ENCODE peak calls at places on chromosomes 3 and 15, in four cellular contexts. Z, B, H and W are unnamed samples. For H3K4me1, the result is how much of the 10 kb centered on the place peaks cover.

GRCh38 chr3:11774296-11774877 is 72.3 kb downstream of the TAMM41 start:
- DNase-seq in Z (peak), B (peak), H (peak), W (peak)

GRCh38 chr15:97978408-97979130 is 18.1 kb downstream of the ARRDC4 start:
- DNase-seq in Z (no peak), B (peak), H (peak), W (peak)

GRCh38 chr3:47016934-47017435 is 37.5 kb downstream of the NBEAL2 start:
- DNase-seq in Z (no peak), B (no peak), H (no peak), W (no peak)

GRCh38 chr3:15645740-15646490 is 44.4 kb downstream of the BTD start:
- DNase-seq in Z (peak), B (no peak), H (no peak), W (no peak)

GRCh38 chr3:101675709-101676218 is 1.2 kb downstream of the ZBTB11 start:
- DNase-seq in Z (no peak), B (peak), H (no peak), W (no peak)

GRCh38 chr3:64129106-64129505 is 96.2 kb downstream of the PRICKLE2 start:
- DNase-seq in Z (no peak), B (no peak), H (no peak), W (no peak)

GRCh38 chr3:80688814-80689213 is 921.0 kb upstream of the ROBO1 start:
- DNase-seq in Z (no peak), B (no peak), H (no peak), W (peak)

GRCh38 chr3:7368597-7368996 is 507.7 kb downstream of the GRM7 start:
- DNase-seq in Z (no peak), B (no peak), H (no peak), W (no peak)

GRCh38 chr15:67859331-67859946 is 19.6 kb upstream of the RNU6-1 start:
- DNase-seq in Z (no peak), B (no peak), H (no peak), W (no peak)

GRCh38 chr3:189118896-189119295 is 52.9 kb upstream of the TPRG1 start:
- DNase-seq in Z (no peak), B (no peak), H (no peak), W (no peak)

GRCh38 chr15:69156726-69157381 is 3.6 kb upstream of the GLCE start:
- DNase-seq in Z (no peak), B (no peak), H (no peak), W (no peak)

GRCh38 chr15:38187646-38188313 is 64.9 kb upstream of the SPRED1 start:
- DNase-seq in Z (no peak), B (no peak), H (no peak), W (no peak)

GRCh38 chr3:15979490-15979889 is 181.7 kb upstream of the ANKRD28 start:
- DNase-seq in Z (no peak), B (no peak), H (no peak), W (no peak)

GRCh38 chr3:178454714-178455113 is 81.5 kb upstream of the KCNMB2 start:
- DNase-seq in Z (peak), B (no peak), H (no peak), W (no peak)

GRCh38 chr15:92847841-92848240 is 52.3 kb upstream of the CHD2 start:
- DNase-seq in Z (no peak), B (no peak), H (no peak), W (no peak)

GRCh38 chr3:132984181-132984580 is 54.0 kb upstream of the TMEM108 start:
- DNase-seq in Z (no peak), B (no peak), H (no peak), W (no peak)

GRCh38 chr3:194779729-194780224 is 94.1 kb downstream of the FAM43A start:
- DNase-seq in Z (no peak), B (no peak), H (no peak), W (no peak)

GRCh38 chr3:169661567-169662214 is 1.8 kb downstream of the MECOM start:
- DNase-seq in Z (no peak), B (no peak), H (peak), W (peak)

GRCh38 chr15:51076898-51077564 is 17.7 kb downstream of the TNFAIP8L3 start:
- DNase-seq in Z (peak), B (peak), H (peak), W (no peak)

GRCh38 chr3:13192471-13193213 is 119.4 kb upstream of the IQSEC1 start:
- DNase-seq in Z (peak), B (no peak), H (no peak), W (no peak)

GRCh38 chr3:15326037-15326436 is 6.3 kb downstream of the SH3BP5 start:
- DNase-seq in Z (no peak), B (peak), H (no peak), W (no peak)

GRCh38 chr15:81939604-81940440 is 106.0 kb downstream of the MEX3B start:
- DNase-seq in Z (no peak), B (no peak), H (no peak), W (no peak)

GRCh38 chr15:31439328-31439727 is 112.7 kb downstream of the KLF13 start:
- DNase-seq in Z (no peak), B (no peak), H (no peak), W (peak)

GRCh38 chr3:47079432-47079831 is 84.5 kb downstream of the SETD2 start:
- DNase-seq in Z (no peak), B (no peak), H (no peak), W (no peak)

GRCh38 chr3:155995525-155996370 is 124.6 kb upstream of the KCNAB1 start:
- DNase-seq in Z (no peak), B (no peak), H (no peak), W (peak)

GRCh38 chr3:33777996-33778395 is 20.4 kb upstream of the PDCD6IP start:
- DNase-seq in Z (no peak), B (no peak), H (no peak), W (no peak)
- H3K4me1 ChIP-seq in Z (under half), B (under half), H (under half), W (under half)

DNA sequence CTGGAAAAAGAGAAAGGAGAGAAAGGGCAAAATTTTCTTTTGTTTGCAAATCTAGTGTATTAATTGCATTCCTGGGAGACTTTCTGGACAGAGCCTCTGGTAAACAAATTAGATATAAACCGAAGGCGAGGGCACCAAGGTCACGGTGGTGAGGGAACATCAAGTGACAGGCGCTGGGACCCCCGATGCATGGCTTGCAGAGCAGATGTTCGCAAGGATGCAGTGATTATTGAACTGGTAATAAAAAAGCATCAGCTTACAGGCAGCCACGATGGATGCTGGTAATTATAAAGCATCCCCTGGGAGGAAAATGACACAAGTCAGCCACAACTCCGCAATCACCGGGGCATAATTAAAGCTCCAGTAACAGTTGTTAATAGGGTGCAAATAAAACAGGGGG is 231.1 kb upstream of the DPH6 start:
- DNase-seq in Z (no peak), B (no peak), H (no peak), W (no peak)
- H3K4me3 ChIP-seq in Z (no peak), B (no peak), H (no peak), W (no peak)

GRCh38 chr3:50660386-50660785 is 14.3 kb upstream of the DOCK3 start:
- DNase-seq in Z (no peak), B (no peak), H (peak), W (no peak)

GRCh38 chr3:50665603-50666115 is 9.1 kb upstream of the DOCK3 start:
- DNase-seq in Z (peak), B (no peak), H (no peak), W (no peak)

GRCh38 chr3:50661321-50661837 is 13.3 kb upstream of the DOCK3 start:
- DNase-seq in Z (no peak), B (no peak), H (no peak), W (no peak)

GRCh38 chr3:50664959-50665602 is 9.6 kb upstream of the DOCK3 start:
- DNase-seq in Z (no peak), B (no peak), H (no peak), W (no peak)

DNA sequence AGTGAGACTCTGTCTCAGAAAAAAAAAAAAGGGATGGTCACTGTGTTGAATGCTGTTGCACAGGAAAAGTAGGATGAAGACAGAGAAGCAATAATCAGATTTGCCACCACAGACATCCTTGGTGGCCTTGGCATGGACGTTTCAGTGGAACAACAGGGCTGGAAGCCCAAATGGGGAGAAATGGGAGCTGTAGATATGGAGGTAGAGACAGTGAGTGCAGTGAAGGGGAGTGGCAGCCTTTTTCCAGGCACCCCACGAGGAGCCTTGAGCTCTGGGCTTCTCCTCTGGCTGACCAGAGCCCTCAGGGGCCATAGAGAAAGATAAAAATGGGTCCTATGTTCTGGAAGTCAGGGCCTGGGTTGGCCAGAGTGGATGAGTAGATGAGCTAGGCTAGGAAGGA is 12.3 kb upstream of the DOCK3 start:
- DNase-seq in Z (no peak), B (no peak), H (no peak), W (no peak)
- TF ChIP-seq CTCF in Z (no peak), B (no peak), H (no peak), W (no peak)

GRCh38 chr15:85616549-85616948 is 178.2 kb downstream of the KLHL25 start:
- DNase-seq in Z (no peak), B (no peak), H (no peak), W (no peak)

GRCh38 chr15:85609492-85609891 is 185.2 kb downstream of the KLHL25 start:
- DNase-seq in Z (no peak), B (no peak), H (no peak), W (no peak)

GRCh38 chr15:85615930-85616329 is 178.8 kb downstream of the KLHL25 start:
- DNase-seq in Z (no peak), B (no peak), H (no peak), W (peak)

GRCh38 chr15:85611361-85611760 is 183.4 kb downstream of the KLHL25 start:
- DNase-seq in Z (no peak), B (no peak), H (no peak), W (no peak)

GRCh38 chr15:85614059-85614458 is 180.7 kb downstream of the KLHL25 start:
- DNase-seq in Z (no peak), B (no peak), H (no peak), W (no peak)
- H3K4me1 ChIP-seq in Z (half or more), B (under half), H (half or more), W (under half)

GRCh38 chr15:89680282-89680873 is 1.2 kb upstream of the PLIN1 start:
- DNase-seq in Z (peak), B (peak), H (peak), W (no peak)
- H3K4me3 ChIP-seq in Z (no peak), B (no peak), H (no peak), W (no peak)

GRCh38 chr3:128851601-128852000 is 27.8 kb upstream of the ACAD9 start:
- DNase-seq in Z (no peak), B (no peak), H (no peak), W (no peak)

GRCh38 chr3:128847631-128848370 is 31.6 kb upstream of the ACAD9 start:
- DNase-seq in Z (no peak), B (no peak), H (no peak), W (no peak)

GRCh38 chr3:128846501-128846900 is 32.9 kb upstream of the ACAD9 start:
- DNase-seq in Z (no peak), B (no peak), H (no peak), W (no peak)

GRCh38 chr3:128850544-128850943 is 28.9 kb upstream of the ACAD9 start:
- DNase-seq in Z (no peak), B (no peak), H (no peak), W (no peak)

DNA sequence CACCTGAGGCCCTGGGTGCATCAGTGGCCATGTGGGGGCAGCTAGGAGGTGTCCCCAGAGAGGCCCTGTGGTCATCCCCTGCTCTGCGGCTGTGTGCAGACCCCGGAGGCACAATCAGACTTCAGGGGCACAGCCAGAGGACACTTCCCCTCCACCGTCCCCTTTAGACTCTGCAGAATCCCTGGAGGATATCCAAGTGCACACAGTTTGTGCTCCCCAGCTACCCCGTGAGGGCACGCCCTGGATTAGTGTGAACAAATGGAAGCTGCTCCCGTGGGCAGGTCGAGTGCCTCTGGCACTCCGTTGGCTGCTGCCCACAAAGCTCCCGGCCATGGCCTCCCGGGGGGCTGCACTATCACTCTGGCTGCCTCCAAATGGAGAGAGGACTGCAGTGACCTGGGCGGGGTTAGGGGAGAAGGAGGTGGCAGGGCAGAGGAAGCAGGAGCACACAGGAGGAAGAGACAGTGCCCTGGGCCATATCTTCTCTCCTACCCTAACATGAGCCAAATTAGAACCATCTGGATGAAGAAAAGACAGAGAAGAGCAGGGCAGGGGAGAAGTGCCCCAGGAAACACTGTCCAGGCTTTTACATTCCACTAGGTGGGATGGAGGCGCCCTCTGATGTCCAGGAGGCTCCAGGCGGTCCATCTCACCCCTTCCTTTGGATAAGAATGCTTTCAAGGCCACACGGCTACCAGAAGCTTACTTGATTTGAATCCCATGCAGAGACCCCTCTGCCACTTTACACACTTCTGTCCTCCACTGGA is 29.5 kb upstream of the ACAD9 start:
- DNase-seq in Z (no peak), B (no peak), H (no peak), W (no peak)
- TF ChIP-seq CTCF in Z (no peak), B (no peak), H (no peak), W (peak)

DNA sequence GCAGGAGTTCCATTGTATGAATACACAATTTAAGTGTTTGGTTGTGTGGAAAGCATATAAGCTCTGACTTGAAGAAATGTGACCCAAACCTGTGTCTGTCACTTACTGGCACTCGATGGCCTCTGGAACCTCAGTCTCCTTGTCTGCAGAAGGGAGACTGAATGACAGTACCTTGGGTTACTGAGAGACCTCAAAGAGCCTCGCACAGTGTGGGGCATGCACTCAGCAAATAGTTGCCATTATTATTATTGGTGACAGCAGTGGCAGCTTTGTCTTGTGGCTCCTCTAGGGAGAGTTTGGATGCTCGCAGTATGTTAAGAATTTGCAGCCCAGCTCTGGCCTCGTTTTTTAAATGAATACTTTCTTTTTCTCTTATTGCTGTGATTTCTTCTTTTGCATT is 43.4 kb downstream of the EEFSEC start:
- DNase-seq in Z (no peak), B (no peak), H (no peak), W (no peak)
- H3K4me1 ChIP-seq in Z (under half), B (under half), H (under half), W (under half)